ENCODE peak calls at places on chromosome 19, in ten cellular contexts. One of them, this sample, is unnamed.

GRCh38 chr19:16038196-16038695 is 38.0 kb upstream of the TPM4 start:
- DNase-seq in uterus: no peak
- DNase-seq in kidney: no peak
- DNase-seq in CD8-positive, alpha-beta T cell: no peak
- DNase-seq in endodermal cell: no peak
- DNase-seq in Peyer's patch: no peak
- DNase-seq in foreskin fibroblast: no peak
- DNase-seq in nephron progenitor cell: no peak
- DNase-seq in neural progenitor cell: no peak
- DNase-seq in endothelial cell: no peak
- DNase-seq in this sample: peak; percentile 69

GRCh38 chr19:46159893-46160775 is 12.1 kb downstream of the IGFL2 start:
- DNase-seq in uterus: no peak
- DNase-seq in kidney: no peak
- DNase-seq in CD8-positive, alpha-beta T cell: no peak
- DNase-seq in endodermal cell: no peak
- DNase-seq in Peyer's patch: no peak
- DNase-seq in foreskin fibroblast: no peak
- DNase-seq in nephron progenitor cell: no peak
- DNase-seq in neural progenitor cell: no peak
- DNase-seq in endothelial cell: no peak
- DNase-seq in this sample: no peak

GRCh38 chr19:2524840-2525723 is 49.2 kb downstream of the GADD45B start:
- DNase-seq in uterus: no peak
- DNase-seq in kidney: no peak
- DNase-seq in CD8-positive, alpha-beta T cell: no peak
- DNase-seq in endodermal cell: peak; percentile 57
- DNase-seq in Peyer's patch: no peak
- DNase-seq in foreskin fibroblast: peak; percentile 80
- DNase-seq in nephron progenitor cell: no peak
- DNase-seq in neural progenitor cell: no peak
- DNase-seq in endothelial cell: no peak
- DNase-seq in this sample: no peak

GRCh38 chr19:53394522-53394973 is 401 bp upstream of the ZNF765 start:
- DNase-seq in uterus: peak; percentile 49
- DNase-seq in kidney: peak; percentile 86
- DNase-seq in CD8-positive, alpha-beta T cell: peak; percentile 5
- DNase-seq in endodermal cell: peak; percentile 89
- DNase-seq in Peyer's patch: no peak
- DNase-seq in foreskin fibroblast: peak; percentile 75
- DNase-seq in nephron progenitor cell: peak; percentile 60
- DNase-seq in neural progenitor cell: peak; percentile 81
- DNase-seq in endothelial cell: peak; percentile 49
- DNase-seq in this sample: no peak

GRCh38 chr19:44553478-44554171 is 24.1 kb upstream of the CEACAM20 start:
- DNase-seq in uterus: no peak
- DNase-seq in kidney: no peak
- DNase-seq in CD8-positive, alpha-beta T cell: no peak
- DNase-seq in endodermal cell: no peak
- DNase-seq in Peyer's patch: no peak
- DNase-seq in foreskin fibroblast: no peak
- DNase-seq in nephron progenitor cell: no peak
- DNase-seq in neural progenitor cell: no peak
- DNase-seq in endothelial cell: no peak
- DNase-seq in this sample: no peak

GRCh38 chr19:40503300-40503699 is 36.5 kb downstream of the SPTBN4 start:
- DNase-seq in uterus: no peak
- DNase-seq in kidney: no peak
- DNase-seq in CD8-positive, alpha-beta T cell: no peak
- DNase-seq in endodermal cell: peak; percentile 54
- DNase-seq in Peyer's patch: no peak
- DNase-seq in foreskin fibroblast: no peak
- DNase-seq in nephron progenitor cell: no peak
- DNase-seq in neural progenitor cell: peak; percentile 26
- DNase-seq in endothelial cell: no peak
- DNase-seq in this sample: no peak

GRCh38 chr19:43651758-43652545 is 12.3 kb upstream of the CADM4 start:
- DNase-seq in uterus: peak; percentile 47
- DNase-seq in kidney: no peak
- DNase-seq in CD8-positive, alpha-beta T cell: peak; percentile 27
- DNase-seq in endodermal cell: peak; percentile 87
- DNase-seq in Peyer's patch: peak; percentile 75
- DNase-seq in foreskin fibroblast: peak; percentile 78
- DNase-seq in nephron progenitor cell: peak; percentile 58
- DNase-seq in neural progenitor cell: peak; percentile 75
- DNase-seq in endothelial cell: peak; percentile 71
- DNase-seq in this sample: no peak

GRCh38 chr19:48925240-48925843 is 8.2 kb upstream of the DHDH start:
- DNase-seq in uterus: no peak
- DNase-seq in kidney: peak; percentile 32
- DNase-seq in CD8-positive, alpha-beta T cell: no peak
- DNase-seq in endodermal cell: no peak
- DNase-seq in Peyer's patch: no peak
- DNase-seq in foreskin fibroblast: peak; percentile 92
- DNase-seq in nephron progenitor cell: no peak
- DNase-seq in neural progenitor cell: no peak
- DNase-seq in endothelial cell: no peak
- DNase-seq in this sample: no peak

GRCh38 chr19:35261356-35262100 is 7.2 kb upstream of the USF2 start:
- DNase-seq in uterus: no peak
- DNase-seq in kidney: no peak
- DNase-seq in CD8-positive, alpha-beta T cell: no peak
- DNase-seq in endodermal cell: peak; percentile 42
- DNase-seq in Peyer's patch: peak; percentile 44
- DNase-seq in foreskin fibroblast: no peak
- DNase-seq in nephron progenitor cell: no peak
- DNase-seq in neural progenitor cell: no peak
- DNase-seq in endothelial cell: no peak
- DNase-seq in this sample: peak; percentile 38

GRCh38 chr19:10388957-10389356 is 8.6 kb upstream of the TYK2 start:
- DNase-seq in uterus: peak; percentile 86
- DNase-seq in kidney: peak; percentile 91
- DNase-seq in CD8-positive, alpha-beta T cell: peak; percentile 92
- DNase-seq in endodermal cell: peak; percentile 97
- DNase-seq in Peyer's patch: peak; percentile 91
- DNase-seq in foreskin fibroblast: peak; percentile 85
- DNase-seq in nephron progenitor cell: peak; percentile 95
- DNase-seq in neural progenitor cell: peak; percentile 87
- DNase-seq in endothelial cell: peak; percentile 91
- DNase-seq in this sample: no peak

GRCh38 chr19:33052352-33052972 is 12.2 kb downstream of the RHPN2 start:
- DNase-seq in uterus: peak; percentile 44
- DNase-seq in kidney: no peak
- DNase-seq in CD8-positive, alpha-beta T cell: no peak
- DNase-seq in endodermal cell: no peak
- DNase-seq in Peyer's patch: no peak
- DNase-seq in foreskin fibroblast: peak; percentile 71
- DNase-seq in nephron progenitor cell: no peak
- DNase-seq in neural progenitor cell: no peak
- DNase-seq in endothelial cell: no peak
- DNase-seq in this sample: no peak

DNA sequence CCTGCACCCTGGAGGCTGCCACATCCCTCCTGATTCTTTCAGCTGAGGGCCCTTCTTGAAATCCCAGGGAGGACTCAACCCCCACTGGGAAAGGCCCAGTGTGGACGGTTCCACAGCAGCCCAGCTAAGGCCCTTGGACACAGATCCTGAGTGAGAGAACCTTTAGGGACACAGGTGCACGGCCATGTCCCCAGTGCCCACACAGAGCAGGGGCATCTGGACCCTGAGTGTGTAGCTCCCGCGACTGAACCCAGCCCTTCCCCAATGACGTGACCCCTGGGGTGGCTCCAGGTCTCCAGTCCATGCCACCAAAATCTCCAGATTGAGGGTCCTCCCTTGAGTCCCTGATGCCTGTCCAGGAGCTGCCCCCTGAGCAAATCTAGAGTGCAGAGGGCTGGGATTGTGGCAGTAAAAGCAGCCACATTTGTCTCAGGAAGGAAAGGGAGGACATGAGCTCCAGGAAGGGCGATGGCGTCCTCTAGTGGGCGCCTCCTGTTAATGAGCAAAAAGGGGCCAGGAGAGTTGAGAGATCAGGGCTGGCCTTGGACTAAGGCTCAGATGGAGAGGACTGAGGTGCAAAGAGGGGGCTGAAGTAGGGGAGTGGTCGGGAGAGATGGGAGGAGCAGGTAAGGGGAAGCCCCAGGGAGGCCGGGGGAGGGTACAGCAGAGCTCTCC is 6.9 kb upstream of the CEACAM5 start:
- DNase-seq in uterus: no peak
- DNase-seq in kidney: no peak
- DNase-seq in CD8-positive, alpha-beta T cell: no peak
- DNase-seq in endodermal cell: peak; percentile 82
- DNase-seq in Peyer's patch: no peak
- DNase-seq in foreskin fibroblast: no peak
- DNase-seq in nephron progenitor cell: no peak
- DNase-seq in neural progenitor cell: no peak
- DNase-seq in endothelial cell: peak; percentile 53
- DNase-seq in this sample: no peak
- TF ChIP-seq CTCF in uterus: no peak
- TF ChIP-seq CTCF in kidney: no peak
- TF ChIP-seq CTCF in CD8-positive, alpha-beta T cell: no peak
- TF ChIP-seq CTCF in endodermal cell: peak; percentile 45
- TF ChIP-seq CTCF in Peyer's patch: peak; percentile 44
- TF ChIP-seq CTCF in foreskin fibroblast: no peak
- TF ChIP-seq CTCF in nephron progenitor cell: no peak
- TF ChIP-seq CTCF in neural progenitor cell: no peak
- TF ChIP-seq CTCF in endothelial cell: no peak
- TF ChIP-seq CTCF in this sample: no peak

DNA sequence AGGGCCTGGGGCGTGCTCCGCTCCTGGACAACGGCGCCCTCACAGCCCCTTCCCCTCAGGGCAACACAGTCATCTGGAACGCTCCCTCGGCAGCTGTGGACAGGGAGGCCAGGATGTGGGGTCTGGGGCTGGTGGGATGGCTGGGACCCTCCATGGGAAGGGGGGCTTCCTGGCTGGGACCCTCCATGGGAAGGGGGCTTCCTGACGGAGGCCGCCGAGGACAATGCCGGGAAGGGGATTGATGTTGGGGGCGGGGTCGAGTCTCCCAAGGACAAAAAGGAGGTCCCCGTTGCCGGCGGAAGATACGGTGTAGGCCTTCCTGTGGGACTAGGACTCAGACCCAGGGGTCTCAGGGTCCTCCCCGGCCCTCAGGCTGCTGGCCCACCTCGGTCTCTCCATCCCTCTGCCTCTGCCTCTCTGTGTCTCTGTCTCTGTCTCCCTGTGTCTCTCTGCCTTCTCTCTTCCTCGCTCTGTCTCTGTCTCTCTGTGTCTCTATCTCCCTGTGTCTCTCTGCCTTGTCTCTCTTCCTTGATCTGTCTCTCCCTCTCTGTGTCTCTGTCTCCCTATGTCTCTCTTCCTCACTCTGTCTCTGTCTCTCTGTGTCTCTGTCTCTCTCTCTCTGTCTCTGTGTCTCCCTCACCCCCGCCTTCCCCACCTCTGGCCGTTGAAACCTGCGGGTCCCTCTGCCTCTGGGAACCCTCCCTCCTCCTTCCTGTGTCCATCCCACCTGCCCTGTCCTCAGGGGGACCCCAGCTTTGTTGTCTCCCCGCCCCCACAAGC is 2.7 kb upstream of the MADCAM1 start:
- DNase-seq in uterus: no peak
- DNase-seq in kidney: no peak
- DNase-seq in CD8-positive, alpha-beta T cell: no peak
- DNase-seq in endodermal cell: no peak
- DNase-seq in Peyer's patch: no peak
- DNase-seq in foreskin fibroblast: no peak
- DNase-seq in nephron progenitor cell: no peak
- DNase-seq in neural progenitor cell: no peak
- DNase-seq in endothelial cell: no peak
- DNase-seq in this sample: no peak
- TF ChIP-seq CTCF in uterus: no peak
- TF ChIP-seq CTCF in kidney: no peak
- TF ChIP-seq CTCF in CD8-positive, alpha-beta T cell: no peak
- TF ChIP-seq CTCF in endodermal cell: no peak
- TF ChIP-seq CTCF in Peyer's patch: no peak
- TF ChIP-seq CTCF in foreskin fibroblast: no peak
- TF ChIP-seq CTCF in nephron progenitor cell: no peak
- TF ChIP-seq CTCF in neural progenitor cell: no peak
- TF ChIP-seq CTCF in endothelial cell: no peak
- TF ChIP-seq CTCF in this sample: no peak

GRCh38 chr19:47280183-47280797 is 5.6 kb downstream of the INAFM1 start:
- DNase-seq in uterus: peak; percentile 36
- DNase-seq in kidney: no peak
- DNase-seq in CD8-positive, alpha-beta T cell: peak; percentile 50
- DNase-seq in endodermal cell: peak; percentile 93
- DNase-seq in Peyer's patch: no peak
- DNase-seq in foreskin fibroblast: peak; percentile 19
- DNase-seq in nephron progenitor cell: peak; percentile 46
- DNase-seq in neural progenitor cell: peak; percentile 46
- DNase-seq in endothelial cell: peak; percentile 61
- DNase-seq in this sample: no peak
- TF ChIP-seq CTCF in uterus: no peak
- TF ChIP-seq CTCF in kidney: peak; percentile 24
- TF ChIP-seq CTCF in CD8-positive, alpha-beta T cell: peak; percentile 23
- TF ChIP-seq CTCF in endodermal cell: peak; percentile 77
- TF ChIP-seq CTCF in Peyer's patch: no peak
- TF ChIP-seq CTCF in foreskin fibroblast: peak; percentile 51
- TF ChIP-seq CTCF in nephron progenitor cell: peak; percentile 19
- TF ChIP-seq CTCF in neural progenitor cell: peak; percentile 45
- TF ChIP-seq CTCF in endothelial cell: peak; percentile 39
- TF ChIP-seq CTCF in this sample: peak; percentile 72

GRCh38 chr19:7830823-7831222 is 805 bp downstream of the EVI5L start:
- DNase-seq in uterus: no peak
- DNase-seq in kidney: no peak
- DNase-seq in CD8-positive, alpha-beta T cell: no peak
- DNase-seq in endodermal cell: no peak
- DNase-seq in Peyer's patch: no peak
- DNase-seq in foreskin fibroblast: no peak
- DNase-seq in nephron progenitor cell: no peak
- DNase-seq in neural progenitor cell: no peak
- DNase-seq in endothelial cell: no peak
- DNase-seq in this sample: no peak

GRCh38 chr19:7830272-7830771 is 304 bp downstream of the EVI5L start:
- DNase-seq in uterus: peak; percentile 39
- DNase-seq in kidney: peak; percentile 86
- DNase-seq in CD8-positive, alpha-beta T cell: no peak
- DNase-seq in endodermal cell: no peak
- DNase-seq in Peyer's patch: no peak
- DNase-seq in foreskin fibroblast: no peak
- DNase-seq in nephron progenitor cell: no peak
- DNase-seq in neural progenitor cell: no peak
- DNase-seq in endothelial cell: no peak
- DNase-seq in this sample: no peak

GRCh38 chr19:7832781-7833180 is 2.8 kb downstream of the EVI5L start:
- DNase-seq in uterus: no peak
- DNase-seq in kidney: no peak
- DNase-seq in CD8-positive, alpha-beta T cell: no peak
- DNase-seq in endodermal cell: no peak
- DNase-seq in Peyer's patch: no peak
- DNase-seq in foreskin fibroblast: peak; percentile 63
- DNase-seq in nephron progenitor cell: no peak
- DNase-seq in neural progenitor cell: no peak
- DNase-seq in endothelial cell: no peak
- DNase-seq in this sample: no peak

GRCh38 chr19:7832009-7832408 is 2.0 kb downstream of the EVI5L start:
- DNase-seq in uterus: no peak
- DNase-seq in kidney: peak; percentile 74
- DNase-seq in CD8-positive, alpha-beta T cell: no peak
- DNase-seq in endodermal cell: no peak
- DNase-seq in Peyer's patch: no peak
- DNase-seq in foreskin fibroblast: no peak
- DNase-seq in nephron progenitor cell: no peak
- DNase-seq in neural progenitor cell: no peak
- DNase-seq in endothelial cell: no peak
- DNase-seq in this sample: no peak

GRCh38 chr19:7831452-7831851 is 1.4 kb downstream of the EVI5L start:
- DNase-seq in uterus: no peak
- DNase-seq in kidney: peak; percentile 65
- DNase-seq in CD8-positive, alpha-beta T cell: no peak
- DNase-seq in endodermal cell: peak; percentile 86
- DNase-seq in Peyer's patch: no peak
- DNase-seq in foreskin fibroblast: peak; percentile 59
- DNase-seq in nephron progenitor cell: peak; percentile 57
- DNase-seq in neural progenitor cell: peak; percentile 79
- DNase-seq in endothelial cell: peak; percentile 51
- DNase-seq in this sample: no peak
- TF ChIP-seq CTCF in uterus: no peak
- TF ChIP-seq CTCF in kidney: no peak
- TF ChIP-seq CTCF in CD8-positive, alpha-beta T cell: no peak
- TF ChIP-seq CTCF in endodermal cell: peak; percentile 65
- TF ChIP-seq CTCF in Peyer's patch: peak; percentile 19
- TF ChIP-seq CTCF in foreskin fibroblast: peak; percentile 22
- TF ChIP-seq CTCF in nephron progenitor cell: peak; percentile 26
- TF ChIP-seq CTCF in neural progenitor cell: peak; percentile 50
- TF ChIP-seq CTCF in endothelial cell: no peak
- TF ChIP-seq CTCF in this sample: peak; percentile 70

This sample was measured in chondrocyte.